ENCODE peak calls at places on chromosomes 7 and 10, in four cellular contexts. One of them, this sample, is unnamed.

GRCh38 chr10:5040010-5040635 is 36.5 kb upstream of the AKR1C2 start:
- DNase-seq in non-pigmented ciliary epithelial cell: no peak
- DNase-seq in activated naive CD4-positive, alpha-beta T cell: no peak
- DNase-seq in AML-193: no peak
- DNase-seq in this sample: no peak

GRCh38 chr7:135147341-135147898 is 452 bp upstream of the TMEM140 start:
- DNase-seq in activated naive CD4-positive, alpha-beta T cell: no peak
- DNase-seq in non-pigmented ciliary epithelial cell: no peak
- DNase-seq in AML-193: peak
- DNase-seq in this sample: no peak

GRCh38 chr10:18290651-18291313 is 150.6 kb downstream of the CACNB2 start:
- DNase-seq in AML-193: no peak
- DNase-seq in non-pigmented ciliary epithelial cell: no peak
- DNase-seq in activated naive CD4-positive, alpha-beta T cell: no peak
- DNase-seq in this sample: no peak

GRCh38 chr10:62082729-62083412 is 181.4 kb downstream of the ARID5B start:
- DNase-seq in AML-193: peak
- DNase-seq in non-pigmented ciliary epithelial cell: no peak
- DNase-seq in activated naive CD4-positive, alpha-beta T cell: peak
- DNase-seq in this sample: no peak

GRCh38 chr7:92461027-92462003 is 14.0 kb downstream of the GATAD1 start:
- DNase-seq in AML-193: peak
- DNase-seq in activated naive CD4-positive, alpha-beta T cell: no peak
- DNase-seq in non-pigmented ciliary epithelial cell: peak
- DNase-seq in this sample: no peak

GRCh38 chr7:41010967-41011366 is 691.9 kb downstream of the INHBA start:
- DNase-seq in activated naive CD4-positive, alpha-beta T cell: no peak
- DNase-seq in non-pigmented ciliary epithelial cell: no peak
- DNase-seq in AML-193: no peak
- DNase-seq in this sample: no peak

GRCh38 chr10:129777687-129778086 is 186.4 kb downstream of the EBF3 start:
- DNase-seq in activated naive CD4-positive, alpha-beta T cell: no peak
- DNase-seq in AML-193: no peak
- DNase-seq in non-pigmented ciliary epithelial cell: no peak
- DNase-seq in this sample: no peak

GRCh38 chr10:16597656-16598055 is 76.0 kb upstream of the C1QL3 start:
- DNase-seq in activated naive CD4-positive, alpha-beta T cell: no peak
- DNase-seq in AML-193: no peak
- DNase-seq in non-pigmented ciliary epithelial cell: peak
- DNase-seq in this sample: no peak

GRCh38 chr7:100585511-100586265 is at the start of gene LRCH4:
- DNase-seq in activated naive CD4-positive, alpha-beta T cell: peak
- DNase-seq in non-pigmented ciliary epithelial cell: no peak
- DNase-seq in AML-193: no peak
- DNase-seq in this sample: no peak

GRCh38 chr10:81953420-81953819 is 78.4 kb downstream of the NRG3 start:
- DNase-seq in activated naive CD4-positive, alpha-beta T cell: no peak
- DNase-seq in non-pigmented ciliary epithelial cell: no peak
- DNase-seq in AML-193: no peak
- DNase-seq in this sample: no peak

GRCh38 chr7:102095933-102096332 is 190.7 kb upstream of the SH2B2 start:
- DNase-seq in non-pigmented ciliary epithelial cell: no peak
- DNase-seq in activated naive CD4-positive, alpha-beta T cell: no peak
- DNase-seq in AML-193: no peak
- DNase-seq in this sample: no peak

GRCh38 chr10:31041011-31041410 is 9.3 kb upstream of the ZNF438 start:
- DNase-seq in AML-193: no peak
- DNase-seq in non-pigmented ciliary epithelial cell: no peak
- DNase-seq in activated naive CD4-positive, alpha-beta T cell: no peak
- DNase-seq in this sample: no peak

GRCh38 chr7:25028370-25028971 is 48.5 kb upstream of the OSBPL3 start:
- DNase-seq in non-pigmented ciliary epithelial cell: peak
- DNase-seq in activated naive CD4-positive, alpha-beta T cell: no peak
- DNase-seq in AML-193: no peak
- DNase-seq in this sample: no peak

GRCh38 chr7:128041203-128041602 is 10.0 kb upstream of the LRRC4 start:
- DNase-seq in AML-193: no peak
- DNase-seq in activated naive CD4-positive, alpha-beta T cell: no peak
- DNase-seq in non-pigmented ciliary epithelial cell: peak
- DNase-seq in this sample: no peak

GRCh38 chr10:59622320-59622901 is 87.2 kb downstream of the SLC16A9 start:
- DNase-seq in AML-193: peak
- DNase-seq in activated naive CD4-positive, alpha-beta T cell: no peak
- DNase-seq in non-pigmented ciliary epithelial cell: peak
- DNase-seq in this sample: no peak

GRCh38 chr10:62475531-62475930 is 101.4 kb downstream of the ZNF365 start:
- DNase-seq in activated naive CD4-positive, alpha-beta T cell: no peak
- DNase-seq in non-pigmented ciliary epithelial cell: no peak
- DNase-seq in AML-193: no peak
- DNase-seq in this sample: no peak

GRCh38 chr10:44981172-44982113 is 2.8 kb upstream of the DEPP1 start:
- DNase-seq in AML-193: no peak
- DNase-seq in activated naive CD4-positive, alpha-beta T cell: no peak
- DNase-seq in non-pigmented ciliary epithelial cell: no peak
- DNase-seq in this sample: no peak

GRCh38 chr7:101974365-101974764 is 156.9 kb downstream of the CUX1 start:
- DNase-seq in non-pigmented ciliary epithelial cell: no peak
- DNase-seq in activated naive CD4-positive, alpha-beta T cell: no peak
- DNase-seq in AML-193: no peak
- DNase-seq in this sample: no peak

GRCh38 chr10:86461963-86462804 is 59.4 kb downstream of the WAPL start:
- DNase-seq in non-pigmented ciliary epithelial cell: no peak
- DNase-seq in AML-193: no peak
- DNase-seq in activated naive CD4-positive, alpha-beta T cell: no peak
- DNase-seq in this sample: no peak

GRCh38 chr10:86813101-86813500 is 56.7 kb downstream of the BMPR1A start:
- DNase-seq in AML-193: no peak
- DNase-seq in non-pigmented ciliary epithelial cell: no peak
- DNase-seq in activated naive CD4-positive, alpha-beta T cell: no peak
- DNase-seq in this sample: no peak

GRCh38 chr7:30068117-30068516 is 39.9 kb downstream of the PLEKHA8 start:
- DNase-seq in AML-193: no peak
- DNase-seq in activated naive CD4-positive, alpha-beta T cell: no peak
- DNase-seq in non-pigmented ciliary epithelial cell: peak
- DNase-seq in this sample: no peak

GRCh38 chr7:27453702-27454405 is 208.8 kb downstream of the HIBADH start:
- DNase-seq in non-pigmented ciliary epithelial cell: peak
- DNase-seq in activated naive CD4-positive, alpha-beta T cell: no peak
- DNase-seq in AML-193: no peak
- DNase-seq in this sample: no peak

GRCh38 chr10:49562893-49563292 is 24.0 kb upstream of the ERCC6 start:
- DNase-seq in activated naive CD4-positive, alpha-beta T cell: no peak
- DNase-seq in AML-193: no peak
- DNase-seq in non-pigmented ciliary epithelial cell: no peak
- DNase-seq in this sample: no peak

GRCh38 chr7:64874562-64875250 is 28.4 kb upstream of the ZNF273 start:
- DNase-seq in activated naive CD4-positive, alpha-beta T cell: no peak
- DNase-seq in AML-193: no peak
- DNase-seq in non-pigmented ciliary epithelial cell: no peak
- DNase-seq in this sample: no peak

GRCh38 chr7:124989911-124990310 is 60.3 kb upstream of the POT1 start:
- DNase-seq in non-pigmented ciliary epithelial cell: no peak
- DNase-seq in activated naive CD4-positive, alpha-beta T cell: no peak
- DNase-seq in AML-193: no peak
- DNase-seq in this sample: no peak

GRCh38 chr10:77629775-77630565 is 7.6 kb downstream of the KCNMA1 start:
- DNase-seq in AML-193: no peak
- DNase-seq in non-pigmented ciliary epithelial cell: no peak
- DNase-seq in activated naive CD4-positive, alpha-beta T cell: no peak
- DNase-seq in this sample: no peak

This sample was measured in esophagus squamous epithelium.